ENCODE peak calls at places on chromosomes 2 and 18, in four cellular contexts. V, W, L and Z are unnamed samples.

GRCh38 chr2:222025891-222026271 is 272.9 kb downstream of the PAX3 start:
- DNase-seq in L (no peak), V (no peak), W (no peak), Z (no peak)

GRCh38 chr2:120886967-120887672 is 151.5 kb downstream of the GLI2 start:
- DNase-seq in W (no peak), L (no peak), V (no peak), Z (no peak)

GRCh38 chr2:47903781-47904447 is 2.4 kb downstream of the FBXO11 start:
- DNase-seq in V (no peak), L (no peak), W (no peak), Z (no peak)

GRCh38 chr2:96530144-96530430 is 6.5 kb upstream of the ARID5A start:
- DNase-seq in L (peak), V (no peak), W (no peak), Z (peak)

GRCh38 chr2:237315881-237316225 is 98.1 kb downstream of the COL6A3 start:
- DNase-seq in W (no peak), L (no peak), V (peak), Z (no peak)

GRCh38 chr2:10810175-10811161 is 2.1 kb downstream of the PDIA6 start:
- DNase-seq in V (peak), L (no peak), W (no peak), Z (no peak)

GRCh38 chr18:78713064-78713463 is 266.6 kb upstream of the SALL3 start:
- DNase-seq in W (no peak), L (no peak), V (no peak), Z (no peak)

GRCh38 chr18:77102246-77103040 is 30.1 kb downstream of the MBP start:
- DNase-seq in V (peak), L (no peak), W (peak), Z (no peak)

GRCh38 chr2:120108049-120108448 is 95.2 kb downstream of the EPB41L5 start:
- DNase-seq in L (no peak), W (peak), V (peak), Z (no peak)

GRCh38 chr2:226490172-226490571 is 309.4 kb downstream of the IRS1 start:
- DNase-seq in V (peak), L (no peak), W (peak), Z (no peak)

GRCh38 chr2:16727256-16727655 is 61.6 kb upstream of the CYRIA start:
- DNase-seq in V (peak), L (no peak), W (no peak), Z (no peak)
- TF ChIP-seq CTCF in V (peak), L (peak), W (no peak), Z (no peak)

DNA sequence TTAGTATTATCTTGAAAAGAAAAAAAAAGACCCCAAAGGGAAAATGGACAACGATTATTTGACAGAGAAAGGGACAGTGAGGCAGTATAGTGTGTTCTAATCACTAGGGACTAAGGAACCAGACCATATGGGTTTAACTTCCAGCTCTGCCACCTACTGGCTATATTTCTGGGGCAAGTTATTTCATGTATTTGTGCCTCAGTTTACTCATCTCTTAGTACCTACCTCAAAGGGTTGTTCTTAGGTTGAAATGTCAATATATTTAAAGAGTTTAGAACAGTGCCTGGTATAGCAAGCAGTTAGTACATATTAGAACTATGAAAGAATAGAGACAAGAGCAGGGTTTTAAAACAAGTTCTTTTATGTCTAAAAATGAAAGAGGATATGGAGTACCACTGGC is 42.7 kb downstream of the PRKD3 start:
- DNase-seq in V (no peak), W (no peak), L (no peak), Z (no peak)
- TF ChIP-seq CTCF in V (no peak), W (no peak), L (no peak), Z (no peak)

GRCh38 chr2:217939629-217940245 is 63.1 kb downstream of the TNS1 start:
- DNase-seq in W (no peak), V (no peak), L (peak), Z (no peak)
- TF ChIP-seq CTCF in W (no peak), V (no peak), L (no peak), Z (no peak)

DNA sequence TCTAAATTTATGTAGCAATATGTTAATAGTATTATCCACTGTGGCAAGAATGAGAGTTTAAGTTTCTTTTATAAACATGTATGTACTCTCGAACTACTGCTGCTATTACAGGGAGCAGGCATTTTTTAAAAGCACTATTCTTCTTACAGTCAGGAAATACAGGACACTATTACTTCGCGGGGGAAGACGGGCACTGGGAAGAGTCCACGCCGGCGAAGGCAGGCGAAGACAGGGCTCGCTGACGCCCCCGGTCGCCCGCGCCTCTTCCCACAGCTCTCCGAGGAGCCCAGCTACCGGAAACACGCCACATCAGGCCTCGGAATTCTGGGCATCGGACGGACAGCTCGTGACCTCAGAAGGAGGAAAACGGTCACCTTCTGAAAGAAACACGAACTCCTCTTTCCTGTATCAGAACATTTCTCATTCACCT is 90.2 kb downstream of the FAM161A start:
- DNase-seq in L (peak), W (peak), V (peak), Z (no peak)
- TF ChIP-seq CTCF in L (peak), W (peak), V (peak), Z (no peak)

DNA sequence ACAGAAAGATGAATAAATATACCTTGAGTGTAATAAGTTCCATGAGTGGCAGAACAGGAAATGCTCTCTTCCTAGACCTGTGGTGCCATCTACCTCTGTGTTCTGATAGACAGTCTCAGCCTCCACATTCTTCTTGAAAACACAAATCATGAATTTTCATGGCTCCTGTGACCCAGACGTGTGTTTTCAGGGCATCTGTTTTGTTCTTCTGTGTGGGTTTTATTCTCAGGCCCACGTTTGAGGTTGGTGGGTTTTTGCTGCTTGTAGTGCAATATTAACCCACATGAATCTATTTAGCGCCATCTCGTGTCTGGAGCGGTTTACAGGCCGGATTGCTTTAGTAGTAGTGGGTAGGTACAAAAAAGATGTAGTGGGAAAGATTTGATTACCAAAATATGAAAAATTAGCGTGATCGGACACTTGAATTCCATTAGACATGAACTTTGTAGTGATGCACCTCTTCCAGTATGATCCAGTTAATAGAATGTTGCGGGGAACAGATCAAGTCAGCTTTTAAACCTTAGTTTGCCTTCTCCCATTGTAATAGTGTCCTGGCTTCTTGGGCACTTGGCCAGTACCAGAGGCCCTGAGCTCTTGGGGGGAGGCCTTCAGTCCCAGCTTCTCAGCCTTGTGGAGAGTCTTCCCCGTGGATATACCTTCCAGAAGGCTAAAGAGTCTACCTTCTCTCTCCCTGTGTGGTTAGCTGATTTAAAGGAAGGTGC is 256.5 kb downstream of the TPGS2 start:
- DNase-seq in L (no peak), W (no peak), V (peak), Z (no peak)
- TF ChIP-seq CTCF in L (peak), W (peak), V (peak), Z (no peak)

GRCh38 chr2:162327806-162328205 is 9.3 kb upstream of the IFIH1 start:
- DNase-seq in L (no peak), W (no peak), V (no peak), Z (no peak)

GRCh38 chr2:162330881-162331280 is 12.4 kb upstream of the IFIH1 start:
- DNase-seq in L (no peak), W (no peak), V (no peak), Z (no peak)

GRCh38 chr2:162328424-162329157 is 10.1 kb upstream of the IFIH1 start:
- DNase-seq in L (no peak), V (no peak), W (no peak), Z (no peak)

GRCh38 chr2:162324953-162325352 is 6.5 kb upstream of the IFIH1 start:
- DNase-seq in W (no peak), L (no peak), V (no peak), Z (no peak)

GRCh38 chr2:162327134-162327769 is 8.8 kb upstream of the IFIH1 start:
- DNase-seq in L (no peak), W (no peak), V (no peak), Z (no peak)
- TF ChIP-seq CTCF in L (peak), W (peak), V (peak), Z (no peak)